ENCODE peak calls at places on chromosomes 2 and 18, in ten cellular contexts. X is DND-41, S is fibroblast of lung, L is GM23338, R is H1, P is AG10803, N is fibroblast of mammary gland, A is choroid plexus epithelial cell, H is HFFc6, T is tibial artery. B is an unnamed sample.

GRCh38 chr18:51621103-51621969 is 423.9 kb upstream of the MEX3C start:
- DNase-seq in T (no peak), S (peak), H (peak), X (peak), P (peak), L (peak), A (peak), N (peak), R (peak), B (no peak)

GRCh38 chr2:226424971-226425370 is 374.6 kb downstream of the IRS1 start:
- DNase-seq in L (no peak), T (no peak), H (no peak), S (no peak), A (no peak), R (no peak), N (no peak), P (no peak), X (no peak), B (no peak)

GRCh38 chr2:226760412-226761194 is 39.0 kb downstream of the IRS1 start:
- DNase-seq in X (no peak), S (peak), A (peak), H (peak), P (peak), R (no peak), N (peak), L (no peak), T (no peak), B (peak)

GRCh38 chr18:74831571-74832250 is 234.0 kb downstream of the ZNF407 start:
- DNase-seq in L (no peak), A (peak), X (no peak), H (no peak), R (no peak), N (peak), S (no peak), T (no peak), P (no peak), B (no peak)

GRCh38 chr2:230909841-230910545 is 15.0 kb downstream of the GPR55 start:
- DNase-seq in P (no peak), X (no peak), R (no peak), A (no peak), N (no peak), T (peak), H (no peak), S (no peak), L (no peak), B (no peak)

GRCh38 chr2:46989491-46990230 is 74.1 kb upstream of the MCFD2 start:
- DNase-seq in L (peak), N (no peak), T (no peak), H (no peak), R (no peak), P (peak), A (no peak), X (no peak), S (no peak), B (no peak)

GRCh38 chr2:42964444-42965081 is 172.2 kb upstream of the HAAO start:
- DNase-seq in L (no peak), S (peak), P (peak), X (no peak), T (peak), H (peak), N (peak), A (peak), R (no peak), B (peak)

GRCh38 chr2:234678721-234679120 is 181.8 kb upstream of the ARL4C start:
- DNase-seq in X (no peak), T (no peak), S (peak), R (no peak), P (peak), L (no peak), A (peak), H (peak), N (peak), B (peak)

GRCh38 chr2:43611987-43612894 is 16.4 kb upstream of the THADA start:
- DNase-seq in H (peak), R (no peak), A (peak), P (peak), T (peak), X (peak), N (peak), L (peak), S (peak), B (peak)

GRCh38 chr2:1690056-1690775 is 54.1 kb downstream of the PXDN start:
- DNase-seq in L (no peak), H (no peak), R (no peak), P (no peak), A (peak), S (no peak), T (no peak), X (no peak), N (no peak), B (no peak)

GRCh38 chr2:11644293-11644692 is 25.7 kb downstream of the NTSR2 start:
- DNase-seq in S (no peak), A (no peak), P (no peak), N (no peak), H (no peak), L (no peak), X (no peak), T (no peak), R (no peak), B (no peak)

GRCh38 chr2:176109226-176109954 is 2.3 kb downstream of the HOXD11 start:
- DNase-seq in X (no peak), R (no peak), S (no peak), A (no peak), P (no peak), H (no peak), T (no peak), L (no peak), N (no peak), B (no peak)

GRCh38 chr18:72360628-72361027 is 183.5 kb downstream of the CBLN2 start:
- DNase-seq in H (no peak), R (no peak), N (no peak), T (no peak), P (no peak), S (no peak), L (no peak), X (no peak), A (peak), B (no peak)

GRCh38 chr18:44680271-44681038 is at the start of gene SETBP1:
- DNase-seq in S (peak), T (peak), L (peak), H (no peak), A (peak), P (peak), N (peak), R (no peak), X (peak), B (peak)

GRCh38 chr2:63378589-63378988 is 209.7 kb downstream of the WDPCP start:
- DNase-seq in S (no peak), X (no peak), A (peak), N (no peak), R (no peak), L (no peak), H (no peak), T (no peak), P (no peak), B (no peak)

GRCh38 chr2:133636287-133636686 is 68.0 kb upstream of the NCKAP5 start:
- DNase-seq in T (no peak), N (no peak), A (no peak), L (no peak), R (no peak), P (no peak), H (no peak), S (no peak), X (no peak), B (no peak)

GRCh38 chr18:68843467-68844089 is 45.7 kb downstream of the CCDC102B start:
- DNase-seq in R (no peak), L (no peak), A (peak), S (peak), N (peak), H (no peak), X (no peak), P (no peak), T (no peak), B (no peak)

GRCh38 chr2:11102956-11103860 is 52.1 kb upstream of the SLC66A3 start:
- DNase-seq in H (no peak), T (no peak), X (no peak), A (no peak), L (no peak), S (no peak), P (no peak), R (no peak), N (no peak), B (no peak)

GRCh38 chr2:132605236-132606180 is 64.5 kb downstream of the LYPD1 start:
- DNase-seq in N (no peak), X (no peak), A (no peak), T (no peak), L (peak), S (no peak), H (no peak), P (no peak), R (no peak), B (no peak)

GRCh38 chr2:185854910-185855309 is 116.3 kb downstream of the FSIP2 start:
- DNase-seq in P (no peak), X (no peak), T (no peak), A (no peak), S (no peak), R (no peak), N (no peak), L (no peak), H (no peak), B (no peak)

GRCh38 chr2:1590611-1591460 is 153.5 kb downstream of the PXDN start:
- DNase-seq in X (no peak), R (no peak), P (no peak), H (no peak), L (peak), S (no peak), N (no peak), A (no peak), T (no peak), B (no peak)

GRCh38 chr2:15096873-15097272 is 464.3 kb downstream of the NBAS start:
- DNase-seq in N (peak), T (no peak), S (no peak), X (no peak), L (peak), R (peak), P (peak), H (no peak), A (no peak), B (no peak)

DNA sequence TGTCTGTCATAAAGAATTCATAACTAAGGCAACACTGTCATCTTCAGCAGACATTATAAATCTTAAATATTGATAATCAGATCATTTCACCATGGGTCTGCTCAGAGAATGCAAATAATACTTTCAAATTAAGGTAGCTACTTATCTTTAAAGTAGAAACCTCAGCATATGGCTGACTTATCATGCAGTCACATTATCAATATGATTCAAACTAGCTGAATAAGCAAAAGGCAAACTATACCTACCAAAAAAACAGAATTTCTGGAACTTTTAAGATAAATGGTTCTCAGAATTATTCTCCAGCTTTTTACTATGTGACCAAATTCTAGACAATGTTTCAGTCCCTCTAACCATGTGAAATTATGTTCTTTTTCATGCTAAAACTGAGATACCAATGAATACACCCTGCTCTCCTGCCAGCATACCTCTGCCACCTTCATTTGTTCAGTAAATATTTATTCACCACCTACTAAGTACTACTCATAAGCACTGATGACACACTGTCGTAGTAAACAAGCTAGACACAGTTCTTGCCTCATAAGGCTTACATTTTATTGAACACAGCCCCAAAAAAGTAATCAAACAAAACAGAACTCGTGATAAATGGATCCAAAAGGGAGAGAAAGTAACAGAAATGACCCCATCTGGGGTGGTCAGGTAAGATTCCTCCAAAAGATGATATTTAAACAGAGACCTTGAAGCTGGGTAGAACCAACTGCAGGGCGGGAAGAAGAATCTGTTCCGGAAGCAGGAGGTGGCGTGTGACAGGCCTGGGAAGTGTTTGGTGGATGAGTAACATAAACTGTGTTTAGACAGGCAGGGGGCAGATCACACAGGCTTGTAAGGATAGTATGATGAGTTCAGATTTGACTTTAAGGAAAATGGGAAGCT is 17.7 kb downstream of the SPIRE1 start:
- DNase-seq in L (no peak), S (peak), N (peak), X (no peak), A (peak), R (no peak), T (no peak), H (peak), P (peak), B (no peak)
- TF ChIP-seq CTCF in L (no peak), S (no peak), N (peak), X (no peak), A (peak), R (no peak), T (no peak), H (no peak), P (peak), B (peak)

DNA sequence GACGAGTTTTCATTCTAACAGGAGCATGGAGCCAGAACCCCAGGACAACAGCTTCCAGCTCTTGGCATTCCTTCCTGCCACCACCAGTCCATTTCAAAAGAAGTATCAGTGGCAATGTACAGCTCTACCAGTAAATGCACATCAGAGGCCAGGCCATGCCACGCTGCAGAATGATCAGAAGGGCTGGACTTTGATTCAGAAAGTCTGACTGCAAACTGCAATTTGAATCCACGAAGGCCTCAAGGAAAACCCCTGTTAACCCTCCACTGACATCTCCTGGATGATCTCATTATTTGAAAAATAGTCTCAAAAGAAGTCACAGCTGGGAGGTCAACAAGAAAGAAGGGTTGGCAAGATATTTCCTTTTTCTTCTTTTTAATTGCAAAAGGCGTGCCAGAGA is 119.2 kb downstream of the MYO5B start:
- DNase-seq in T (no peak), L (no peak), S (no peak), P (no peak), R (no peak), H (no peak), X (no peak), N (no peak), A (peak), B (no peak)
- TF ChIP-seq CTCF in T (no peak), L (no peak), S (no peak), P (no peak), R (no peak), H (no peak), X (no peak), N (no peak), A (no peak), B (no peak)

GRCh38 chr2:224611938-224612337 is 26.8 kb upstream of the CUL3 start:
- DNase-seq in N (no peak), P (no peak), T (no peak), R (no peak), H (no peak), X (no peak), L (peak), S (no peak), A (no peak), B (no peak)
- TF ChIP-seq CTCF in N (no peak), P (peak), T (no peak), R (peak), H (peak), X (no peak), L (peak), S (no peak), A (no peak), B (no peak)

DNA sequence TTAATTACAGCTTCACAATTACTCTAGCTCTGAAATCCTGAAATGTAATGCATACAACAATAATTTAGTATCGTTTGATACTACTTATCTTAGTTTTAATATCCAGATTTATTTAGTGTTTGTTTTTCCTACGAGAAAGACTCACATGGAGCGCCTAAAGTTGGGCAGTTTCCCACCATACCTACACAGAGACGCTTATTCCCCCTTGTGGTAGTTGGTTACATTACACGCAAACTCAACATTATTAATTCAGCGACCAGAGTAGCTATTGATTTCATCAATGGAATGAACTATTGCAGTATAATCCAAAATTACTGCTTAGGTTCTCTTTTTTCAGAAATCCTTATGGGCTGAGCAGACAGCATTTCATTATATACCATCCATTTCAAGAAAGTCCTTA is 164.0 kb upstream of the REG3G start:
- DNase-seq in X (no peak), P (no peak), A (peak), T (no peak), S (no peak), R (no peak), L (peak), N (no peak), H (no peak), B (no peak)
- TF ChIP-seq CTCF in X (peak), P (no peak), A (peak), T (peak), S (no peak), R (peak), L (peak), N (no peak), H (peak), B (no peak)

GRCh38 chr2:222977121-222977520 is 74.9 kb upstream of the KCNE4 start:
- DNase-seq in H (no peak), R (no peak), A (no peak), T (no peak), L (no peak), N (no peak), P (no peak), X (no peak), S (no peak), B (no peak)

GRCh38 chr2:222973237-222973636 is 78.8 kb upstream of the KCNE4 start:
- DNase-seq in T (no peak), H (no peak), P (no peak), X (no peak), A (no peak), R (no peak), S (peak), N (no peak), L (no peak), B (no peak)

GRCh38 chr2:222976521-222977076 is 75.4 kb upstream of the KCNE4 start:
- DNase-seq in A (no peak), P (no peak), X (no peak), L (no peak), T (no peak), N (no peak), H (no peak), R (no peak), S (no peak), B (no peak)

GRCh38 chr2:222972420-222972819 is 79.6 kb upstream of the KCNE4 start:
- DNase-seq in T (no peak), R (no peak), P (no peak), X (no peak), S (no peak), A (no peak), N (no peak), L (no peak), H (no peak), B (no peak)

DNA sequence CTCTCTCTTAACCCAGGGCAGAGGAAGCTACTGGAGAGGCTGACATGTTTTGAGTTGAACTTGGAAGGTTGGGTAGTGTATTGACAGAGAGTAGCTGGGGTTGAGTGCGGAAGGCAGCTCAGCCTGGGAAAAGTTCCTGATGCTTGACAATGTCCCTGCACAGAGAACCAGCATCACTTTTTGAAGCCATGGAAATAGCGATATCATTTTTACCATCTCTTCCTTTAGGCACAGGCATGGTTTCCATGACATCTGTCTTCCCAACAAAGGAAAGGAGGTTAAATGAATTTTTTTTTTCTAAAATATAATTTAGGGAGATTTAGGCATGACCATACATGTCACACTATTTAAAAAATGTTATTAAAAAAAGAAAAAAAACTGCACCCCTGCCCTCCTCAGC is 78.3 kb upstream of the KCNE4 start:
- DNase-seq in A (no peak), H (no peak), R (no peak), X (no peak), P (no peak), N (no peak), L (no peak), T (no peak), S (no peak), B (no peak)
- TF ChIP-seq CTCF in A (no peak), H (no peak), R (no peak), X (no peak), P (no peak), N (no peak), L (no peak), T (no peak), S (no peak), B (no peak)

GRCh38 chr2:6645004-6645403 is 220.7 kb downstream of the CMPK2 start:
- DNase-seq in L (no peak), N (no peak), P (no peak), S (no peak), H (no peak), X (no peak), A (no peak), R (no peak), T (no peak), B (no peak)

GRCh38 chr2:6645672-6646071 is 220.0 kb downstream of the CMPK2 start:
- DNase-seq in P (no peak), X (no peak), S (no peak), R (no peak), L (no peak), H (no peak), N (no peak), T (no peak), A (no peak), B (no peak)

GRCh38 chr2:6648656-6649247 is 217.0 kb downstream of the CMPK2 start:
- DNase-seq in X (no peak), S (no peak), L (no peak), R (no peak), A (no peak), P (no peak), T (no peak), H (no peak), N (no peak), B (no peak)

GRCh38 chr2:6644261-6644660 is 221.4 kb downstream of the CMPK2 start:
- DNase-seq in X (no peak), A (no peak), P (no peak), S (peak), H (no peak), L (no peak), R (no peak), N (no peak), T (no peak), B (no peak)

DNA sequence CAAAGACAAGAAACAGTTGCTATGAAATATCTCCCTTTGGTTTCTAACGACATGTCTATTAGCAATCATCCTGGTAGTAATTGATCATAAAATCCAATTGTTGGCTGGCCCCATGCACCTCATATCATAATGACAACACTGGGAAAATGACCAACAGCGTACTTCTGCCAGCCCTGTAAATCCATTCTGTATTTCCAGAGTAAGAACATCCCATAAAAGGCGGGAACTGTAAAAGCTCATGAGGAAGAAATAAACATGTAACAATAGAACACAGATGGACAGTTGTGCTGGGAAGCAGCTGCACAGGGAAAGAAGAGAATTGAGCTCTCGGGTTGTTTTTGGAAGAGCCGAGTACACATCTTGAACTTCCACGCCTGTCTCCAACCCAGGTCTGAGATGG is 218.7 kb downstream of the CMPK2 start:
- DNase-seq in T (no peak), S (no peak), X (no peak), L (no peak), P (no peak), N (no peak), R (no peak), H (no peak), A (no peak), B (no peak)
- TF ChIP-seq CTCF in T (no peak), S (no peak), X (no peak), L (no peak), P (no peak), N (no peak), R (no peak), H (no peak), A (no peak), B (no peak)

DNA sequence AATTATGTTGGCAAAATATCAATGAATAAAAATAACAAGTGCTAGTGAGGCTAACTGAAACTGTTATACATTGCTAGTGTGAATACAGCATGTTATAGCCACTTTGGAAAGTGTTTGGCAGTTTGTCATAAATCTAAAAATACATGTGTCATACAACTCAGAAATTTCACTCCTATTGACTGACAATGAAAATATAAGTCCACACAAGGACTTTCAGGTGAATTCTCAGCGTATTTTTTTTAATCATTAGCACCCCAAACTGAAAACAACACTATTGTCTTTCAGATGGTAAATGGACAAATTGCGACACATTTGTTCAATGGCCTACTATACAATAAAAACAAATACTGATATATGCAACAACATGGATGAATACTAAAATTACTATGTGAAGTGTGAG is 884.8 kb downstream of the TRIB2 start:
- DNase-seq in H (no peak), N (no peak), P (no peak), S (no peak), T (no peak), X (no peak), A (no peak), R (no peak), L (no peak), B (no peak)
- TF ChIP-seq CTCF in H (no peak), N (no peak), P (no peak), S (no peak), T (no peak), X (no peak), A (no peak), R (no peak), L (no peak), B (no peak)

B was measured in AG09319.